ENCODE peak calls at places on chromosomes 6 and 20, in six cellular contexts. O is AG08396; S is effector memory CD8-positive, alpha-beta T cell; N is kidney glomerular epithelial cell; L is mammary epithelial cell; Z is AG04449. W is an unnamed sample.

GRCh38 chr20:13397300-13397724 is 176.2 kb downstream of the ISM1 start:
- DNase-seq in O (peak), S (no peak), N (no peak), L (no peak), Z (peak), W (no peak)

GRCh38 chr6:40398810-40399477 is 188.2 kb downstream of the LRFN2 start:
- DNase-seq in O (no peak), S (no peak), N (no peak), L (no peak), Z (no peak), W (no peak)

GRCh38 chr6:148479498-148479897 is 136.9 kb downstream of the SASH1 start:
- DNase-seq in O (no peak), S (no peak), N (no peak), L (no peak), Z (no peak), W (no peak)

GRCh38 chr20:8019178-8019997 is at the start of gene TMX4:
- DNase-seq in O (peak), S (peak), N (peak), L (peak), Z (peak), W (peak)

GRCh38 chr20:35277127-35277526 is 795 bp downstream of the MMP24OS start:
- DNase-seq in O (no peak), S (no peak), N (no peak), L (no peak), Z (no peak), W (no peak)

GRCh38 chr20:44041001-44041400 is 126.3 kb downstream of the TOX2 start:
- DNase-seq in O (no peak), S (no peak), N (no peak), L (no peak), Z (no peak), W (no peak)

GRCh38 chr20:58150772-58151171 is 77.7 kb downstream of the ANKRD60 start:
- DNase-seq in O (no peak), S (no peak), N (no peak), L (no peak), Z (no peak), W (no peak)

GRCh38 chr20:1619861-1620444 is at the start of gene SIRPB1:
- DNase-seq in O (no peak), S (no peak), N (no peak), L (no peak), Z (no peak), W (no peak)

GRCh38 chr6:23952214-23952613 is 173.8 kb upstream of the NRSN1 start:
- DNase-seq in O (no peak), S (no peak), N (no peak), L (no peak), Z (no peak), W (no peak)

GRCh38 chr20:53142651-53143177 is 170.6 kb downstream of the TSHZ2 start:
- DNase-seq in O (no peak), S (no peak), N (no peak), L (no peak), Z (no peak), W (no peak)

GRCh38 chr6:165985926-165986646 is 181.6 kb downstream of the TBXT start:
- DNase-seq in O (no peak), S (no peak), N (no peak), L (no peak), Z (no peak), W (no peak)

GRCh38 chr6:37705239-37706051 is 7.8 kb upstream of the MDGA1 start:
- DNase-seq in O (peak), S (peak), N (peak), L (peak), Z (no peak), W (peak)

GRCh38 chr6:35343092-35343834 is 905 bp downstream of the PPARD start:
- DNase-seq in O (peak), S (no peak), N (no peak), L (peak), Z (no peak), W (peak)

GRCh38 chr6:158799051-158799792 is 19.9 kb downstream of the EZR start:
- DNase-seq in O (no peak), S (no peak), N (peak), L (no peak), Z (no peak), W (no peak)

GRCh38 chr6:43764767-43765166 is 5.2 kb upstream of the VEGFA start:
- DNase-seq in O (no peak), S (no peak), N (no peak), L (no peak), Z (no peak), W (no peak)

GRCh38 chr6:53906842-53907241 is 112.0 kb downstream of the LRRC1 start:
- DNase-seq in O (peak), S (no peak), N (no peak), L (no peak), Z (no peak), W (no peak)

GRCh38 chr6:15810618-15811017 is 147.8 kb upstream of the DTNBP1 start:
- DNase-seq in O (no peak), S (no peak), N (no peak), L (no peak), Z (no peak), W (no peak)

GRCh38 chr20:33875055-33875454 is 63.9 kb downstream of the CHMP4B start:
- DNase-seq in O (no peak), S (no peak), N (no peak), L (no peak), Z (no peak), W (peak)

GRCh38 chr6:168355716-168356522 is 36.3 kb upstream of the DACT2 start:
- DNase-seq in O (no peak), S (peak), N (peak), L (no peak), Z (no peak), W (no peak)

GRCh38 chr6:45836984-45837383 is 178.7 kb downstream of the CLIC5 start:
- DNase-seq in O (no peak), S (no peak), N (no peak), L (no peak), Z (no peak), W (no peak)

GRCh38 chr6:29500594-29500993 is 12.8 kb upstream of the MAS1L start:
- DNase-seq in O (no peak), S (no peak), N (no peak), L (no peak), Z (no peak), W (no peak)

GRCh38 chr6:43339168-43339567 is 30.3 kb downstream of the ZNF318 start:
- DNase-seq in O (no peak), S (no peak), N (no peak), L (no peak), Z (no peak), W (no peak)

GRCh38 chr6:50047026-50047425 is 2.7 kb downstream of the DEFB112 start:
- DNase-seq in O (no peak), S (no peak), N (no peak), L (no peak), Z (no peak), W (no peak)

GRCh38 chr6:70538364-70538763 is 28.4 kb upstream of the SDHAF4 start:
- DNase-seq in O (no peak), S (no peak), N (no peak), L (no peak), Z (no peak), W (no peak)